ENCODE peak calls at places on chromosomes 1 and 21, in four cellular contexts. O is heart right ventricle; Y is tibial nerve; R is CD8-positive, alpha-beta memory T cell. Z is an unnamed sample.

GRCh38 chr1:10680487-10680886 is 116.0 kb downstream of the CASZ1 start:
- DNase-seq in O (no peak), Y (no peak), R (no peak), Z (no peak)

GRCh38 chr1:48610628-48611542 is 138.9 kb upstream of the SPATA6 start:
- DNase-seq in O (peak), Y (no peak), R (no peak), Z (peak)

GRCh38 chr1:82125866-82126265 is 325.1 kb downstream of the ADGRL2 start:
- DNase-seq in O (no peak), Y (no peak), R (no peak), Z (no peak)

GRCh38 chr1:229620876-229621275 is 5.0 kb downstream of the TAF5L start:
- DNase-seq in O (no peak), Y (peak), R (no peak), Z (no peak)

GRCh38 chr1:75233302-75233929 is 99.2 kb downstream of the LHX8 start:
- DNase-seq in O (no peak), Y (no peak), R (no peak), Z (no peak)

GRCh38 chr1:235822685-235823084 is 44.0 kb downstream of the LYST start:
- DNase-seq in O (no peak), Y (no peak), R (no peak), Z (no peak)

GRCh38 chr1:150764617-150765090 is 924 bp downstream of the CTSS start:
- DNase-seq in O (no peak), Y (no peak), R (no peak), Z (no peak)

GRCh38 chr1:157496121-157496526 is 56.2 kb downstream of the FCRL5 start:
- DNase-seq in O (peak), Y (peak), R (peak), Z (peak)

GRCh38 chr1:107243461-107243860 is 102.6 kb downstream of the NTNG1 start:
- DNase-seq in O (no peak), Y (no peak), R (no peak), Z (no peak)

GRCh38 chr1:225882699-225883615 is 777 bp upstream of the TMEM63A start:
- DNase-seq in O (peak), Y (peak), R (peak), Z (peak)

GRCh38 chr1:1460540-1461130 is 10.9 kb upstream of the ATAD3B start:
- DNase-seq in O (no peak), Y (no peak), R (no peak), Z (no peak)

DNA sequence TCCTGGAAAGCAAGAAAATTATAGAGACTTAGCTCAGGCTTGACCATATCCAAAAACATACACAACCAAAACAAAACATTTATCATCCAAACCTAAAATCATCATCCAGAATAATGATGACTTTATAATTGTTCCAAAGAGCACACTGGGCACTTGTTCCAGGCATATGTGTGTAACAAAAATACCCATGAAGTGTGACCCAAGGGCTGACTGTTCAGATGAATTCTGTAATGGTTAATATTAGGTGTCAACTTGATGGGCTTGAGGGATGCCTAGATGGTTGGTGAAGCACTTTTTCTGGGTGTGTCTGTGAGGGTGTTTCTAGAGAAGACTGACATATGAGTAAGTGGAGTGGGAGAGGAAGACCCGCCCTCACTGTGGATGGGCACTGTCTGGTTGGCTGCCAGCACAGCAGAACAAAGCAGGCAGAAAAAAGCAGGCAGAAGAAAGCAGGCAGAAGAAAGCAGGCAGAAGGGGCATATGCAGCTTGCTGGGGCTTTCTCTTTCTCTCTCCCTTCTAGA is 43.1 kb upstream of the CD2 start:
- DNase-seq in O (no peak), Y (no peak), R (no peak), Z (no peak)
- H3K27ac ChIP-seq in O (no peak), Y (no peak), R (no peak), Z (no peak)

GRCh38 chr1:36148821-36149236 is 457 bp downstream of the TRAPPC3 start:
- DNase-seq in O (no peak), Y (no peak), R (no peak), Z (no peak)
- H3K27ac ChIP-seq in O (peak), Y (peak), R (peak), Z (peak)

GRCh38 chr1:93715529-93716126 is 34.0 kb upstream of the BCAR3 start:
- DNase-seq in O (peak), Y (no peak), R (no peak), Z (no peak)
- H3K27ac ChIP-seq in O (peak), Y (no peak), R (no peak), Z (no peak)

GRCh38 chr1:211829343-211830054 is 1.1 kb downstream of the LPGAT1 start:
- DNase-seq in O (peak), Y (no peak), R (no peak), Z (no peak)

GRCh38 chr1:211830330-211831142 is at the start of gene LPGAT1:
- DNase-seq in O (peak), Y (peak), R (peak), Z (peak)

GRCh38 chr1:211831558-211832323 is 1.2 kb upstream of the LPGAT1 start:
- DNase-seq in O (no peak), Y (no peak), R (no peak), Z (no peak)

GRCh38 chr1:211828584-211829342 is 1.8 kb downstream of the LPGAT1 start:
- DNase-seq in O (no peak), Y (no peak), R (no peak), Z (no peak)

GRCh38 chr1:211830055-211830329 is 571 bp downstream of the LPGAT1 start:
- DNase-seq in O (no peak), Y (no peak), R (no peak), Z (no peak)
- H3K27ac ChIP-seq in O (peak), Y (peak), R (peak), Z (peak)

DNA sequence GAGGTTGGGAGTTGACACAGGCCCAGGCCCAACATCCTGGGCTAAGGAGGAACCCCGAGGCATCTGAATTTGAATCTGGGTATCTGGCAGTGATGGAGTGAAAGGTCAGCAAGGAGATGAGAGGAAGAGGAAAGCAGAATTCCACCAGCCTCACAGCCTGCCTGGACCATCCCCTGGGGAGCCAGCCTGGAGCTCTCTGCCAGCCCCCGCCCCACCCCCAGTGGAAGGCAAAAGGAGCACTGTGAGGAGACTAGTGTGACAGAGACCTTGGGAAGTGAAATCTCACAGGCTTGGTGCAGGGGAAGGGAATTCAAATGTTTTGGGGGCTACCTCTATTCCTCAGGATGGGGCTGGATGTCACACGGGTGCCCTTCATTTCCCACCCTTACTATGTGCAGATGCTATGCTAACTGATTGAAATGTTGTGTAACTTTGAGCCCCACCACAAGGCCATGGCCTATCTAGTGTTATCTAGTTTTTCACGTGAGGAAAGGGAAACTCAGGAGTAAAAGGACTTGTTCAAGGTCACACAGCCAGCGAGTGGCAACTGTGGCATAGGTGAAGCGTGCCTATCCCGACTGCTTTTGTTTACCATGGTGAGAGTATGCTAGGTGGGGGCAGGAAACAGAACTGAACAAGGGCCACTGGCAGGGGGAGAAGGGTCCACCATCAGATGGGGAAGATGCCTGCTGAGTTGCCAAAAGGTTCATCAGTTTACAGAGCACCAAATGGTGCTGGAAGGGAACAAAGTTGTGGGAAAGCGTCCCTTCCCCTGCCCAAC is 29.8 kb downstream of the AHDC1 start:
- DNase-seq in O (no peak), Y (no peak), R (no peak), Z (no peak)
- H3K27ac ChIP-seq in O (peak), Y (peak), R (no peak), Z (no peak)

GRCh38 chr21:46051821-46052675 is 45.9 kb upstream of the COL6A2 start:
- DNase-seq in O (no peak), Y (no peak), R (no peak), Z (no peak)

GRCh38 chr21:46048926-46049889 is 48.7 kb upstream of the COL6A2 start:
- DNase-seq in O (peak), Y (peak), R (no peak), Z (no peak)

GRCh38 chr21:46049890-46050650 is 47.8 kb upstream of the COL6A2 start:
- DNase-seq in O (no peak), Y (no peak), R (no peak), Z (no peak)

GRCh38 chr21:46051379-46051770 is 46.5 kb upstream of the COL6A2 start:
- DNase-seq in O (no peak), Y (no peak), R (no peak), Z (no peak)

DNA sequence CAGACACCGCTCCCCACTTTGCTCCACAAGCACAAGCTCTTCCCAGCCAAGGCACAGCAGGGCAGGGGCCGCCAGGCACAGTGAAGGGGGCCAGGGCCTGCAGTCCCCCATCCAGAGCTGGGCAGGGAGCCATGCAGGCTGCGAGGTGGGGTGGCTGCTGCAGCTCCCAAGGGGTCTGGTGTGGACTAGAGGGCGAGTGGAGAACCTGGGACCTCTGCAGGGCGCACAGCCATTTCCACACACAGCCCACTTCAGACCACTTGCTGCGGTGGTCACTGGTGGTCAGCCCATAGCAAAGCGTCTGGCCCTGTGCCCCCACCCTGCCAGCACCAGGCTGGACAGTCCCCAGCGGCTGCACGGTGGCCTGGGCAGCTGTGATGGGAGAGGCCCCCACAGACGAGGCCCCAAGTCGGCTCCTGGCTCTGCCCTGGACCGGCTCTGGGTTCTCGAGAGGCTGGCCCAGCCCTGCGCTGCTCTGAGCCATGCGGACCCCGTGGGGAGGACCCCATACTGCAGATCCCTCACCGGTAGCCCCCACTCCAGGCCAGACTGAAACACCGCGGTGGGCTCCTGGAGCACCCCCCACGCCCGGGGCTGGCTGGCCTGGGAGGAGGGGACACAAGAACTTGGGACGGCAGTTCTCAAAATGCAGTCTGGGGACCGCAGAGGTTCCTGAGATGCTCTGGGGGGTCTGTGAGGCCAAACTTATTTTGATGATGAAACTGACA is 47.1 kb upstream of the COL6A2 start:
- DNase-seq in O (no peak), Y (no peak), R (no peak), Z (no peak)
- H3K27ac ChIP-seq in O (no peak), Y (no peak), R (no peak), Z (no peak)

DNA sequence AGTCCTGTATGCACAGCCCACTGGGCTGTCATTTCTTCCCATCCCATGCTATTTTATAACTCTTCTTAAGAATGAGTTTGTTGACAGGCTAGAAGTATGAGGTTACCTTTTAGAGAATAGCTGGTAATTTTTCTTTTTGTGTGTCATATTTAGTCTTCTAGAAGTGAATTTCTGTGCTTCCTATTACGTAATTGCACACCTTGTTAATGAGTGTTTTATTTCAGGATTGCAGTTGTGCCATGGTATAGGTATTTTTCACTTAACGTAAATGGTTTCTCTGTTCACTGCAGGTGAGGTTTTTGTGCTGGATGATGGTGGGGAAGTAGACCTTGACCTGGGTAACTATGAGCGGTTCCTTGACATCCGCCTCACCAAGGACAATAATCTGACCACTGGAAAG is 5.0 kb downstream of the CTPS1 start:
- DNase-seq in O (no peak), Y (no peak), R (no peak), Z (no peak)
- H3K27ac ChIP-seq in O (no peak), Y (no peak), R (no peak), Z (no peak)

DNA sequence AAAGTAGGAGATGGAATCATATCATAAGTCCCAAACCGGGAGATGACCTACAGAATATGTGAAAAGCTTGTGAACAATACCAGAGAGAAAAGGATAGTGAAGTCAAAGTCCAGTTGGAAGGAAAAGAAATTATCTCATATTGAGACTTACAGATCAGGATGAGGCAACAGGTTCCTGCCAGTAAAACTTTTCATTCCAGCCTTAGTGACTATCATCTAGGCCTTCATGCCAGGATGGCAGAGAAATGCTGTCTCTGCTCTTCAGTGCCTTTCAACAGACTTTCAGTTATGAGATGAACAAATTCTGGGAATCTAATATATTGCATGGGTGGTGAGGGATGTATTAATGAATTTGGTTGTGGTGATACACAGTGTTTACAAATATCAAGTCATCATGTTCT is 52.3 kb downstream of the NTMT2 start:
- DNase-seq in O (no peak), Y (no peak), R (no peak), Z (no peak)
- H3K27ac ChIP-seq in O (no peak), Y (no peak), R (no peak), Z (no peak)

GRCh38 chr1:18948048-18948912 is 8.2 kb downstream of the IFFO2 start:
- DNase-seq in O (no peak), Y (no peak), R (peak), Z (no peak)
- H3K27ac ChIP-seq in O (no peak), Y (no peak), R (peak), Z (peak)

DNA sequence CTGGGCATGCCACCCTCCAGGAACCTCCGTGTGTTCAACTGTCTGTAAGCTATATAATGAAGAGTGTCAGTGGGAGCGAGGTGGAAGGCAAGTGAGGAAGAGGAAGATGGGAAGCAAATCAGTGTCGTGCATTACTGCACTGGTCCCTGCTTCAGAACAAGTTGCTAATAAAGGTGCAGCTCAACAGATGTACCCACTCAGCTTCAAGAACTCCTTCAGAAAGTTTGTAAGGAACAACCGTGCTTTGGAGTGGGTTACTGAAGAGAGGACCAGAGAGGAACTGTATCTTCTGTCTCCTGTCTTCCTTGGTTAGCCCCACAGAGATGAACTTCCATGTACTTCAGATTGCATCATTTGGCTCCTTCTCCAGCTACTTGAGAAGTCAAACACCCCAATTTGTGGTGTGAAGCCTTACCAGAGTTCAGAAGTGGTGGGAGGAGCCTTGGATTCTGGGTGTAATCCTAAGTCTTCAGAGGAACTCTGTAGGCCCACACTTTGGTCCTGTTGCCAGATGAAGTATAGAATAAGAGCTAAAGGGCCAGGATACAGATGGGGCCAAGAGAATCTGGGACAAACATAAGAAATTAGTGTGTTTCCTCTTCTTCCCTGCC is 290.5 kb upstream of the PROX1 start:
- DNase-seq in O (no peak), Y (no peak), R (no peak), Z (no peak)
- H3K27ac ChIP-seq in O (no peak), Y (no peak), R (no peak), Z (no peak)

Z was measured in substantia nigra.